ENCODE peak calls at places on chromosomes 4 and X, in five cellular contexts. U, H, S, K and W are unnamed samples.

GRCh38 chr4:8726344-8726851 is 133.8 kb downstream of the CPZ start:
- DNase-seq in U (no peak), H (peak), S (no peak), K (no peak), W (no peak)

GRCh38 chr4:56698329-56698728 is 17.2 kb upstream of the HOPX start:
- DNase-seq in U (no peak), H (no peak), S (no peak), K (no peak), W (no peak)

GRCh38 chr4:15690020-15690809 is 8.6 kb downstream of the FAM200B start:
- DNase-seq in U (no peak), H (no peak), S (peak), K (no peak), W (no peak)

GRCh38 chrX:55279832-55280231 is 15.1 kb upstream of the PAGE3 start:
- DNase-seq in U (no peak), H (no peak), S (no peak), K (no peak), W (no peak)

GRCh38 chr4:126592088-126592487 is 1040.7 kb upstream of the INTU start:
- DNase-seq in U (no peak), H (no peak), S (peak), K (no peak), W (no peak)

GRCh38 chr4:41535911-41536361 is 2.0 kb upstream of the LIMCH1 start:
- DNase-seq in U (no peak), H (no peak), S (no peak), K (no peak), W (no peak)

GRCh38 chrX:109472939-109473713 is 8.8 kb downstream of the GUCY2F start:
- DNase-seq in U (no peak), H (peak), S (peak), K (no peak), W (no peak)

GRCh38 chr4:10086506-10087120 is 30.0 kb downstream of the WDR1 start:
- DNase-seq in U (no peak), H (no peak), S (no peak), K (no peak), W (no peak)

GRCh38 chr4:25908491-25908901 is 5.5 kb upstream of the SMIM20 start:
- DNase-seq in U (no peak), H (no peak), S (peak), K (no peak), W (no peak)

GRCh38 chr4:189656551-189657165 is 284.0 kb upstream of the FRG1 start:
- DNase-seq in U (no peak), H (no peak), S (no peak), K (no peak), W (no peak)

GRCh38 chrX:47579537-47579936 is 2.7 kb upstream of the TIMP1 start:
- DNase-seq in U (no peak), H (no peak), S (peak), K (no peak), W (no peak)

GRCh38 chr4:56372774-56373173 is 14.5 kb downstream of the AASDH start:
- DNase-seq in U (no peak), H (no peak), S (peak), K (no peak), W (no peak)

GRCh38 chrX:53445977-53446376 is 11.8 kb upstream of the HSD17B10 start:
- DNase-seq in U (peak), H (peak), S (peak), K (no peak), W (peak)

GRCh38 chr4:92304636-92305035 is 870 bp downstream of the GRID2 start:
- DNase-seq in U (no peak), H (no peak), S (no peak), K (peak), W (no peak)

GRCh38 chrX:68574240-68574639 is 73.2 kb upstream of the STARD8 start:
- DNase-seq in U (no peak), H (no peak), S (no peak), K (no peak), W (no peak)

GRCh38 chr4:145760961-145761929 is 81.3 kb downstream of the C4orf51 start:
- DNase-seq in U (no peak), H (no peak), S (no peak), K (no peak), W (no peak)

GRCh38 chr4:142112451-142112850 is 476.1 kb downstream of the IL15 start:
- DNase-seq in U (no peak), H (no peak), S (no peak), K (no peak), W (no peak)

GRCh38 chrX:31931225-31931624 is 859.4 kb upstream of the FTHL17 start:
- DNase-seq in U (no peak), H (no peak), S (peak), K (no peak), W (no peak)

GRCh38 chr4:173538148-173538902 is 8.3 kb upstream of the HAND2 start:
- DNase-seq in U (peak), H (no peak), S (no peak), K (no peak), W (no peak)

GRCh38 chr4:155593793-155594192 is 72.9 kb upstream of the GUCY1A1 start:
- DNase-seq in U (no peak), H (no peak), S (no peak), K (no peak), W (no peak)

GRCh38 chr4:156961241-156962068 is 10.1 kb downstream of the PDGFC start:
- DNase-seq in U (no peak), H (no peak), S (no peak), K (no peak), W (no peak)

GRCh38 chrX:78063687-78064086 is 40.4 kb upstream of the PGK1 start:
- DNase-seq in U (no peak), H (no peak), S (no peak), K (no peak), W (no peak)

GRCh38 chr4:87037921-87038320 is 103.1 kb downstream of the AFF1 start:
- DNase-seq in U (no peak), H (no peak), S (no peak), K (no peak), W (no peak)

GRCh38 chr4:165662341-165662740 is 210.7 kb upstream of the TLL1 start:
- DNase-seq in U (no peak), H (no peak), S (no peak), K (no peak), W (no peak)

GRCh38 chr4:147731611-147732515 is at the start of gene ARHGAP10:
- DNase-seq in U (peak), H (peak), S (peak), K (peak), W (peak)

GRCh38 chrX:39262641-39263040 is 461.4 kb downstream of the MID1IP1 start:
- DNase-seq in U (no peak), H (no peak), S (no peak), K (no peak), W (no peak)

GRCh38 chrX:153647461-153648357 is 706 bp downstream of the DUSP9 start:
- DNase-seq in U (no peak), H (no peak), S (no peak), K (no peak), W (no peak)

GRCh38 chrX:24148535-24149345 is 789 bp upstream of the ZFX start:
- DNase-seq in U (no peak), H (peak), S (peak), K (no peak), W (no peak)

GRCh38 chr4:77152421-77152820 is 4.6 kb upstream of the CCNG2 start:
- DNase-seq in U (no peak), H (no peak), S (no peak), K (no peak), W (no peak)

GRCh38 chr4:89217594-89217993 is 90.0 kb downstream of the GPRIN3 start:
- DNase-seq in U (no peak), H (no peak), S (no peak), K (no peak), W (no peak)

GRCh38 chr4:182507808-182508207 is 264.6 kb downstream of the TENM3 start:
- DNase-seq in U (no peak), H (no peak), S (no peak), K (no peak), W (no peak)

GRCh38 chrX:54496517-54496852 is 451 bp upstream of the FGD1 start:
- DNase-seq in U (no peak), H (no peak), S (no peak), K (no peak), W (no peak)

GRCh38 chr4:181264908-181265307 is 978.3 kb upstream of the TENM3 start:
- DNase-seq in U (no peak), H (no peak), S (no peak), K (no peak), W (no peak)

GRCh38 chr4:30744957-30745640 is 24.9 kb downstream of the PCDH7 start:
- DNase-seq in U (no peak), H (no peak), S (no peak), K (no peak), W (no peak)

GRCh38 chr4:185328586-185328985 is 67.1 kb downstream of the LRP2BP start:
- DNase-seq in U (no peak), H (no peak), S (no peak), K (no peak), W (no peak)

GRCh38 chrX:16696956-16697355 is 15.5 kb downstream of the CTPS2 start:
- DNase-seq in U (no peak), H (no peak), S (no peak), K (no peak), W (no peak)

GRCh38 chr4:47746122-47746521 is 91.7 kb downstream of the CORIN start:
- DNase-seq in U (no peak), H (no peak), S (peak), K (no peak), W (no peak)

GRCh38 chrX:71282514-71283408 is 674 bp upstream of the NONO start:
- DNase-seq in U (peak), H (peak), S (peak), K (no peak), W (no peak)

GRCh38 chr4:29770627-29771026 is 949.5 kb upstream of the PCDH7 start:
- DNase-seq in U (no peak), H (no peak), S (no peak), K (no peak), W (no peak)